ENCODE peak calls at places on chromosomes 4 and X, in six cellular contexts. R is A549, H is K562, L is HepG2, N is GM12878, T is HCT116. J is an unnamed sample.

GRCh38 chrX:74902806-74903205 is 22.4 kb downstream of the NEXMIF start:
- DNase-seq in H (no peak), N (no peak), L (no peak), T (no peak), R (no peak), J (no peak)

GRCh38 chr4:96347582-96347981 is 507.7 kb downstream of the PDHA2 start:
- DNase-seq in N (no peak), L (no peak), H (no peak), R (no peak), T (no peak), J (no peak)

GRCh38 chrX:155966876-155967275 is 30.6 kb upstream of the IL9R start:
- DNase-seq in T (peak; percentile 38), R (peak; percentile 79), H (peak; percentile 60), L (peak; percentile 54), N (peak; percentile 12), J (peak; percentile 81)

GRCh38 chrX:103562801-103563200 is 22.5 kb upstream of the TCEAL4 start:
- DNase-seq in N (no peak), T (no peak), H (no peak), R (no peak), L (no peak), J (no peak)

GRCh38 chrX:84865113-84865512 is 138.6 kb upstream of the APOOL start:
- DNase-seq in L (no peak), H (no peak), N (no peak), T (no peak), R (no peak), J (no peak)

GRCh38 chrX:120251471-120252011 is 929 bp downstream of the ZBTB33 start:
- DNase-seq in N (no peak), H (peak; percentile 19), L (peak; percentile 3), R (peak; percentile 12), T (no peak), J (peak; percentile 67)

GRCh38 chr4:80611366-80611765 is 275.8 kb downstream of the CFAP299 start:
- DNase-seq in H (no peak), T (no peak), R (no peak), N (peak; percentile 13), L (no peak), J (no peak)

GRCh38 chrX:36431819-36432218 is 512.3 kb downstream of the CFAP47 start:
- DNase-seq in R (peak; percentile 11), T (no peak), L (no peak), N (no peak), H (no peak), J (no peak)

GRCh38 chr4:22498866-22499265 is 17.0 kb downstream of the ADGRA3 start:
- DNase-seq in R (no peak), T (no peak), N (no peak), L (no peak), H (no peak), J (no peak)

GRCh38 chr4:4492161-4492847 is 49.5 kb downstream of the STX18 start:
- DNase-seq in T (no peak), H (no peak), N (peak; percentile 56), R (no peak), L (no peak), J (no peak)

GRCh38 chrX:90617710-90618325 is 696.1 kb downstream of the TGIF2LX start:
- DNase-seq in R (no peak), L (no peak), T (no peak), N (no peak), H (no peak), J (no peak)

GRCh38 chr4:75830906-75831305 is 71.3 kb downstream of the PPEF2 start:
- DNase-seq in R (no peak), N (no peak), H (no peak), L (no peak), T (no peak), J (no peak)

GRCh38 chrX:15525664-15526416 is 25.2 kb downstream of the BMX start:
- DNase-seq in L (no peak), T (no peak), N (no peak), H (no peak), R (no peak), J (no peak)

GRCh38 chrX:98398542-98398941 is 1514.8 kb downstream of the RPA4 start:
- DNase-seq in L (no peak), N (no peak), H (no peak), R (no peak), T (no peak), J (peak; percentile 19)

GRCh38 chr4:14504162-14504561 is 498.1 kb upstream of the CPEB2 start:
- DNase-seq in N (no peak), R (no peak), T (no peak), H (no peak), L (no peak), J (no peak)

GRCh38 chr4:127732623-127733199 is 2.5 kb downstream of the SLC25A31 start:
- DNase-seq in N (peak; percentile 12), L (peak; percentile 35), T (peak; percentile 41), R (peak; percentile 33), H (no peak), J (peak; percentile 46)

GRCh38 chr4:82431831-82432230 is 1.4 kb downstream of the ENOPH1 start:
- DNase-seq in H (no peak), N (no peak), L (no peak), T (no peak), R (no peak), J (no peak)

GRCh38 chr4:57109847-57110634 is at the start of gene IGFBP7:
- DNase-seq in H (peak; percentile 60), T (no peak), N (no peak), L (no peak), R (no peak), J (peak; percentile 75)

GRCh38 chr4:85391011-85391410 is 83.9 kb upstream of the ARHGAP24 start:
- DNase-seq in H (no peak), T (no peak), L (no peak), N (no peak), R (no peak), J (no peak)

GRCh38 chrX:82765806-82766205 is 742.3 kb upstream of the POU3F4 start:
- DNase-seq in L (no peak), H (no peak), N (no peak), R (peak; percentile 6), T (no peak), J (no peak)

GRCh38 chr4:58247792-58248191 is 1137.6 kb upstream of the IGFBP7 start:
- DNase-seq in H (no peak), N (no peak), L (no peak), R (peak; percentile 35), T (no peak), J (peak; percentile 24)

GRCh38 chr4:1137063-1137771 is 23.9 kb upstream of the RNF212 start:
- DNase-seq in T (no peak), H (no peak), L (no peak), N (peak; percentile 9), R (no peak), J (peak; percentile 75)

GRCh38 chr4:152259866-152260265 is 276.0 kb downstream of the FBXW7 start:
- DNase-seq in N (no peak), R (no peak), H (no peak), L (no peak), T (no peak), J (no peak)

DNA sequence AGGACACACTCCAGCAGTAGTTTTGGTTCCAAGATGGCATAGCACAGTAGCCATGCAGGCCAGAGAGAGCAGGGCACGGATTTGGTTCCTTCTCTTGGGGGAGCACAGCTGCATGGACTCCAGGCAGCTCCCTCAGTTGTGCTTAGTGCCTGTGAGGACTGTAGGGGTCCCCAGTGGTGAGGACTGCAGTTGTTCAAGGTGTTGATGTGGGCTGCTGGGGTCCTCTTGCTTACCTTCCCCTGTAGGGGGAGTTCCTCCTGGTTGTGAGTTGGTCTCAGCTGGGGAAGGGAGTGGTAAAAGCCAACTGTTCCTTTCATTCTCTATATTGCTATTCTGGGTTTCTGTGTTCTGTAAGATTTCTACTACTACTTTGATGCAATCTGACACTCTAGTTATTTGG is 606.5 kb downstream of the MAGEB5 start:
- DNase-seq in H (no peak), T (peak; percentile 0), N (no peak), L (no peak), R (no peak), J (no peak)
- TF ChIP-seq MAX in H (no peak), T (no peak), N (no peak), L (no peak), R (no peak), J (no peak)

GRCh38 chrX:80808160-80808735 is 1.4 kb downstream of the BRWD3 start:
- DNase-seq in N (peak; percentile 72), H (peak; percentile 75), R (peak; percentile 81), L (peak; percentile 61), T (peak; percentile 64), J (peak; percentile 85)
- TF ChIP-seq POLR2A in N (no peak), H (no peak), R (peak; percentile 10), L (no peak), T (no peak), J (no peak)

DNA sequence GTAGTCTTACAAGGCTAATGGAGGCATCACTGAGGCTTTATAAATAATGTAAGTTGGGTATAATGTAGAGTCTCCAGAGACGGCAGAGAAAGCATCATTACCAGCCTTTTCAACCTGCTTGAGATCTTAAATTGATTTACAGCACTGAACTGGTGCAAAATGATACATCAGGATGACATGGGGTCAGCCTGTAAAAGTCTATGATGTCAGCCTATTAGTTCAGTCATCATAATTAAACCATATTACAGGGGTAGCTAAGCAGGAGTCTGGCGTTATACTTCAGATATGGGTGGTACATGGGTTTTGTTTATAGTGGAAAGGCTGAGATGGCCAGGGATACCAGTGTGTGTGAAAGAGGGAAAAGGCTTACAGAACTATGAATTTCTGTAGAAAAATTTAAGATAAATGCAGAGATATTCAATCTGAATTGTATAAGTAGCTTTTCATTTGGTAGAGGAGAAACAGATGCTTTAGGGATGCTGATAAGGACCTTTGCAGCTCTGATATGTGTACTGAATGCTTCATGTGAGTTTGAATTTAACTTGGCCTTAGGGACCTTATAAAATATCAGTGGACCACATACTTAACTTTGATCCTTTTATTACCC is 2.7 kb downstream of the SMAD1 start:
- DNase-seq in H (no peak), T (no peak), R (no peak), L (no peak), N (no peak), J (no peak)
- TF ChIP-seq MAX in H (no peak), T (no peak), R (no peak), L (no peak), N (no peak), J (no peak)

DNA sequence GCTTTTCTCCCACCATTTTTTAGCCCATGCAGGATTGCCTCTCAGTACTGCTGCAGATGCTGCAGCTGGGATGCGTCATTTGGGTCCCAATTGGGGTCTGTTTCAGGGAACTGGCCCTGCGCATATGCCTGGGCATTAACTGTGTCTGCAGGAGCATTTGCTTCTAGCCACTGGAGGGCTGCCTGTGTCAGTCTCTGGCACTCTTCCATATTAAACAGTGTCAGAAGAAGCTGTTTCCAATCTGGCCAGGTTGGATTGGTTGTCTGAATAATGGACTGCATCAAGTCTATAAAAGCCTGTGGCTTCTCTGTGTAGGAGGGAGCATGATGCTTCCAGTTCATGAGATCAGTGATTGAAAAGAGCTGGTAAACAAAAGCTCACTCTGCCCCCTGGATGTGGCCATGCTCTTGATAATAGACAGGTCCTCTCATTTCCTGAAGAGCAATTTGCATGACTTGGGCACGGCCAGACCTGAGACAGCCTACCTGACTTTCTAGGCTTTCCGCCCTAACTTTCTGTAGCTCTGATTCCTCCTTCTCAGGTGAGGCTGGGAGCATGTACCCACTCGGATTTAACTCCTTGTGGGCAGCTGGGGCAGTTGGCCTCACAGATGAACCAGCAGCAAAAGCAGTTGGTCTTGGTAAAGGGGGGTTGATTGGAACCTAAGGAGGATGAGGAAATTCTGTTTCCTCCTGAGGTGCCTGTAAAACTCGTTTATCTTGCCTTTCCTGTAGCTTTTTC is 29.2 kb downstream of the SULT1E1 start:
- DNase-seq in L (peak; percentile 81), T (no peak), R (peak; percentile 18), N (no peak), H (no peak), J (peak; percentile 6)
- TF ChIP-seq POLR2A in L (no peak), T (no peak), R (no peak), N (no peak), H (no peak), J (no peak)

J was measured in NB4.